ENCODE peak calls at places on chromosomes 4 and X, in five cellular contexts. One of them, this sample, is unnamed.

GRCh38 chrX:5388087-5388486 is 840.6 kb downstream of the NLGN4X start:
- DNase-seq in GM12878: no peak
- DNase-seq in HepG2: no peak
- DNase-seq in K562: no peak
- DNase-seq in H1: no peak
- DNase-seq in this sample: no peak

GRCh38 chr4:128940966-128941365 is 131.5 kb downstream of the JADE1 start:
- DNase-seq in GM12878: no peak
- DNase-seq in HepG2: no peak
- DNase-seq in K562: no peak
- DNase-seq in H1: no peak
- DNase-seq in this sample: no peak

GRCh38 chr4:55303818-55304217 is 42.2 kb upstream of the SRD5A3 start:
- DNase-seq in GM12878: no peak
- DNase-seq in HepG2: no peak
- DNase-seq in K562: no peak
- DNase-seq in H1: no peak
- DNase-seq in this sample: peak; percentile 26

GRCh38 chrX:145213504-145213903 is 33.8 kb upstream of the SPANXN1 start:
- DNase-seq in GM12878: no peak
- DNase-seq in HepG2: no peak
- DNase-seq in K562: peak; percentile 4
- DNase-seq in H1: no peak
- DNase-seq in this sample: no peak

GRCh38 chrX:103742339-103742738 is 31.6 kb downstream of the TMEM31 start:
- DNase-seq in GM12878: no peak
- DNase-seq in HepG2: no peak
- DNase-seq in K562: no peak
- DNase-seq in H1: peak; percentile 36
- DNase-seq in this sample: no peak

GRCh38 chr4:161320377-161320776 is 843.4 kb downstream of the FSTL5 start:
- DNase-seq in GM12878: no peak
- DNase-seq in HepG2: peak; percentile 48
- DNase-seq in K562: peak; percentile 1
- DNase-seq in H1: peak; percentile 9
- DNase-seq in this sample: peak; percentile 56

GRCh38 chrX:41332408-41332987 is 1.5 kb upstream of the DDX3X start:
- DNase-seq in GM12878: no peak
- DNase-seq in HepG2: no peak
- DNase-seq in K562: no peak
- DNase-seq in H1: no peak
- DNase-seq in this sample: no peak

GRCh38 chr4:124873361-124874171 is 161.0 kb upstream of the ANKRD50 start:
- DNase-seq in GM12878: no peak
- DNase-seq in HepG2: no peak
- DNase-seq in K562: no peak
- DNase-seq in H1: peak; percentile 39
- DNase-seq in this sample: no peak

GRCh38 chr4:59956366-59956765 is 1243.8 kb upstream of the ADGRL3 start:
- DNase-seq in GM12878: no peak
- DNase-seq in HepG2: no peak
- DNase-seq in K562: no peak
- DNase-seq in H1: no peak
- DNase-seq in this sample: no peak

GRCh38 chr4:61070269-61070668 is 129.9 kb upstream of the ADGRL3 start:
- DNase-seq in GM12878: no peak
- DNase-seq in HepG2: no peak
- DNase-seq in K562: no peak
- DNase-seq in H1: no peak
- DNase-seq in this sample: no peak

GRCh38 chrX:23616361-23616760 is 50.9 kb upstream of the PRDX4 start:
- DNase-seq in GM12878: no peak
- DNase-seq in HepG2: peak; percentile 0
- DNase-seq in K562: peak; percentile 50
- DNase-seq in H1: no peak
- DNase-seq in this sample: no peak

GRCh38 chr4:148044889-148045352 is 313.0 kb downstream of the ARHGAP10 start:
- DNase-seq in GM12878: peak; percentile 43
- DNase-seq in HepG2: peak; percentile 3
- DNase-seq in K562: no peak
- DNase-seq in H1: no peak
- DNase-seq in this sample: no peak

GRCh38 chrX:144592036-144592435 is 655.3 kb upstream of the SPANXN1 start:
- DNase-seq in GM12878: no peak
- DNase-seq in HepG2: no peak
- DNase-seq in K562: no peak
- DNase-seq in H1: no peak
- DNase-seq in this sample: no peak

GRCh38 chr4:109730294-109731051 is 603 bp upstream of the PLA2G12A start:
- DNase-seq in GM12878: peak; percentile 13
- DNase-seq in HepG2: no peak
- DNase-seq in K562: peak; percentile 15
- DNase-seq in H1: peak; percentile 17
- DNase-seq in this sample: no peak

GRCh38 chrX:50877310-50877709 is 33.2 kb upstream of the BMP15 start:
- DNase-seq in GM12878: no peak
- DNase-seq in HepG2: no peak
- DNase-seq in K562: no peak
- DNase-seq in H1: no peak
- DNase-seq in this sample: no peak

GRCh38 chr4:101604976-101605375 is 185.6 kb upstream of the BANK1 start:
- DNase-seq in GM12878: no peak
- DNase-seq in HepG2: no peak
- DNase-seq in K562: no peak
- DNase-seq in H1: no peak
- DNase-seq in this sample: no peak

GRCh38 chrX:8049827-8050226 is 121.2 kb downstream of the VCX2 start:
- DNase-seq in GM12878: no peak
- DNase-seq in HepG2: no peak
- DNase-seq in K562: no peak
- DNase-seq in H1: no peak
- DNase-seq in this sample: no peak

GRCh38 chrX:129347291-129347690 is 176.0 kb downstream of the SMARCA1 start:
- DNase-seq in GM12878: no peak
- DNase-seq in HepG2: no peak
- DNase-seq in K562: no peak
- DNase-seq in H1: peak; percentile 39
- DNase-seq in this sample: peak; percentile 4

GRCh38 chrX:29671426-29671825 is 543.9 kb upstream of the MAGEB2 start:
- DNase-seq in GM12878: no peak
- DNase-seq in HepG2: no peak
- DNase-seq in K562: no peak
- DNase-seq in H1: no peak
- DNase-seq in this sample: no peak

GRCh38 chrX:107747596-107748161 is 27.9 kb downstream of the TSC22D3 start:
- DNase-seq in GM12878: no peak
- DNase-seq in HepG2: no peak
- DNase-seq in K562: no peak
- DNase-seq in H1: no peak
- DNase-seq in this sample: no peak

GRCh38 chrX:64265265-64265664 is 34.9 kb upstream of the ASB12 start:
- DNase-seq in GM12878: no peak
- DNase-seq in HepG2: no peak
- DNase-seq in K562: no peak
- DNase-seq in H1: no peak
- DNase-seq in this sample: no peak

GRCh38 chrX:18855919-18856644 is 127.8 kb downstream of the PHKA2 start:
- DNase-seq in GM12878: peak; percentile 90
- DNase-seq in HepG2: no peak
- DNase-seq in K562: no peak
- DNase-seq in H1: no peak
- DNase-seq in this sample: no peak

GRCh38 chr4:154854362-154854761 is 73.3 kb downstream of the RBM46 start:
- DNase-seq in GM12878: no peak
- DNase-seq in HepG2: peak; percentile 7
- DNase-seq in K562: no peak
- DNase-seq in H1: no peak
- DNase-seq in this sample: peak; percentile 16

GRCh38 chrX:131783555-131784338 is 239.4 kb upstream of the STK26 start:
- DNase-seq in GM12878: peak; percentile 90
- DNase-seq in HepG2: no peak
- DNase-seq in K562: no peak
- DNase-seq in H1: no peak
- DNase-seq in this sample: no peak

GRCh38 chr4:135365065-135365464 is 1163.5 kb upstream of the PABPC4L start:
- DNase-seq in GM12878: no peak
- DNase-seq in HepG2: no peak
- DNase-seq in K562: no peak
- DNase-seq in H1: no peak
- DNase-seq in this sample: no peak

GRCh38 chr4:111506706-111507105 is 638.5 kb upstream of the FAM241A start:
- DNase-seq in GM12878: no peak
- DNase-seq in HepG2: no peak
- DNase-seq in K562: no peak
- DNase-seq in H1: no peak
- DNase-seq in this sample: no peak

GRCh38 chr4:102139132-102139573 is 206.1 kb downstream of the SLC39A8 start:
- DNase-seq in GM12878: no peak
- DNase-seq in HepG2: no peak
- DNase-seq in K562: no peak
- DNase-seq in H1: no peak
- DNase-seq in this sample: peak; percentile 23

GRCh38 chr4:6473264-6474052 is 1.0 kb upstream of the PPP2R2C start:
- DNase-seq in GM12878: no peak
- DNase-seq in HepG2: no peak
- DNase-seq in K562: no peak
- DNase-seq in H1: no peak
- DNase-seq in this sample: no peak

GRCh38 chr4:185813133-185813532 is 1.1 kb upstream of the SORBS2 start:
- DNase-seq in GM12878: no peak
- DNase-seq in HepG2: peak; percentile 29
- DNase-seq in K562: no peak
- DNase-seq in H1: no peak
- DNase-seq in this sample: no peak

GRCh38 chr4:11720292-11720691 is 291.6 kb upstream of the HS3ST1 start:
- DNase-seq in GM12878: no peak
- DNase-seq in HepG2: no peak
- DNase-seq in K562: peak; percentile 9
- DNase-seq in H1: no peak
- DNase-seq in this sample: no peak

GRCh38 chrX:9566150-9566621 is 101.3 kb downstream of the TBL1X start:
- DNase-seq in GM12878: no peak
- DNase-seq in HepG2: peak; percentile 65
- DNase-seq in K562: peak; percentile 8
- DNase-seq in H1: no peak
- DNase-seq in this sample: peak; percentile 32

GRCh38 chrX:154733072-154733425 is 17.8 kb downstream of the GAB3 start:
- DNase-seq in GM12878: no peak
- DNase-seq in HepG2: no peak
- DNase-seq in K562: no peak
- DNase-seq in H1: no peak
- DNase-seq in this sample: no peak

GRCh38 chrX:154734101-154734781 is 16.6 kb downstream of the GAB3 start:
- DNase-seq in GM12878: no peak
- DNase-seq in HepG2: no peak
- DNase-seq in K562: no peak
- DNase-seq in H1: no peak
- DNase-seq in this sample: no peak

GRCh38 chrX:154732421-154733071 is 18.3 kb downstream of the GAB3 start:
- DNase-seq in GM12878: no peak
- DNase-seq in HepG2: no peak
- DNase-seq in K562: no peak
- DNase-seq in H1: no peak
- DNase-seq in this sample: no peak

GRCh38 chrX:154738013-154738738 is 12.7 kb downstream of the GAB3 start:
- DNase-seq in GM12878: no peak
- DNase-seq in HepG2: no peak
- DNase-seq in K562: no peak
- DNase-seq in H1: no peak
- DNase-seq in this sample: no peak

DNA sequence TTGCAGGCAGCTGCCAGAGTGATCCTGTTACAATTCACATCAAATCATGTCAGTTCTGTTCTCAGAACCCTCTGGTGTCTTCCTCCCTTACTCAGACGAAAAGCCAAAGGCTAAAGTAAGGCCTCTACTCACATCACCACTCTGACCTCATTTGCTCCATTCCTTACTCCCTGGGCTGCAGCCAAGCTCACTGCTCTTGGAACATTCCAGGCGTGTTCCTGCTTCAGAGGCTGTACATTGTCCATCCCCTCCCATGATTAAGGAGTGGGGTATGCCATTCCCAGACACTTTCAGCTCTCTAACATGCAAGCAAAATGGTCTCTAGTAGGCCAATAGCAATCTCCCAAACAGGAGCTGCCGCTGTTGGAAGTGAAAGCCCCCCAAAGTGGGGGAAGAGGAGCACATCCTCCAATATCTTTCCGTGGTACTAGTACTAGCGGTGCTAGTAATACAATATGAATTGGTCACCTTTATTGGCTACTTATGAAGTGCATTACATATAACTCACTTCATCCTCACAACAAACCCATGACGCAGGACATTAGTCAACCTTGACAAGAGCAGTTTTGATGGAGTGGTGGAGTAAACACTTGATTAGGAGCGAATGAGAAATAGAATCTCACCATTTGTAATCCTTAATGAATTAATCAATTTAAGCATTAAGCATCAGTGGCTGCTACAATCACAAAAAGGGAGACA is 15.0 kb downstream of the GAB3 start:
- DNase-seq in GM12878: no peak
- DNase-seq in HepG2: no peak
- DNase-seq in K562: no peak
- DNase-seq in H1: no peak
- DNase-seq in this sample: no peak
- TF ChIP-seq ATF3 in GM12878: no peak
- TF ChIP-seq ATF3 in HepG2: no peak
- TF ChIP-seq ATF3 in K562: no peak
- TF ChIP-seq ATF3 in H1: no peak
- TF ChIP-seq ATF3 in this sample: no peak

GRCh38 chrX:86148024-86148511 is at the start of gene DACH2:
- DNase-seq in GM12878: no peak
- DNase-seq in HepG2: peak; percentile 40
- DNase-seq in K562: peak; percentile 30
- DNase-seq in H1: peak; percentile 41
- DNase-seq in this sample: no peak
- TF ChIP-seq POLR2A in GM12878: no peak
- TF ChIP-seq POLR2A in HepG2: no peak
- TF ChIP-seq POLR2A in K562: no peak
- TF ChIP-seq POLR2A in H1: no peak
- TF ChIP-seq POLR2A in this sample: no peak

DNA sequence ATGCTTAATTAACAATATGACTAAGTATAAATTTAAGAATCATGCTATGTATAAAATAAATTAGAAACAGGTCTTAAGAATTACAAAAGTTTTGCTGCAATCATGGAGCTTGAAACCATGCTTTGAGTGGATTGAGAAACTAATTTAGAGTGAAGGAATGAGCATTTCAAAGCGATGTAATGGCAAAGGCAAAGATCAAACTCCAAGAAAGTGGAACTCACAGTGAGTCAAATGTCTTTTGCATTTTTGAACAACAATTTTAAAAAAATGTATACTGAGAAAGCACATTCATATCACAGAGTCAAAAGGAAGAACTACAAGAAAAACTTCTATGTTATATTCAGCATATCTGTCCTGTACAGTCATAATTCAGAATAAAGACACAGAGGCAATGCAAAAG is 6.6 kb downstream of the GPRIN3 start:
- DNase-seq in GM12878: no peak
- DNase-seq in HepG2: no peak
- DNase-seq in K562: no peak
- DNase-seq in H1: no peak
- DNase-seq in this sample: no peak
- H3K4me1 ChIP-seq in GM12878: no peaks in the 10 kb centered on the region
- H3K4me1 ChIP-seq in HepG2: peaks cover 7% of the 10 kb centered on the region
- H3K4me1 ChIP-seq in K562: no peaks in the 10 kb centered on the region
- H3K4me1 ChIP-seq in H1: no peaks in the 10 kb centered on the region
- H3K4me1 ChIP-seq in this sample: peaks cover 9% of the 10 kb centered on the region

GRCh38 chr4:106763044-106763443 is 273.1 kb downstream of the DKK2 start:
- DNase-seq in GM12878: no peak
- DNase-seq in HepG2: no peak
- DNase-seq in K562: no peak
- DNase-seq in H1: no peak
- DNase-seq in this sample: no peak
- TF ChIP-seq ATF3 in GM12878: no peak
- TF ChIP-seq ATF3 in HepG2: no peak
- TF ChIP-seq ATF3 in K562: no peak
- TF ChIP-seq ATF3 in H1: no peak
- TF ChIP-seq ATF3 in this sample: no peak

This sample was measured in HCT116.